ENCODE peak calls at places on chromosomes 12 and 14, in ten cellular contexts. S, U, X, K, B, O, P, R, W and D are unnamed samples.

GRCh38 chr12:102120886-102121285 is 903 bp downstream of the PARPBP start:
- DNase-seq in O (no peak), S (peak), X (no peak), K (no peak), P (peak), R (peak), B (peak), W (no peak), U (peak), D (no peak)

GRCh38 chr14:75231320-75231719 is 47.3 kb upstream of the FOS start:
- DNase-seq in B (no peak), P (no peak), K (no peak), R (no peak), O (no peak), S (no peak), W (no peak), X (no peak), U (no peak), D (no peak)

GRCh38 chr14:35197015-35197414 is 74.7 kb downstream of the PRORP start:
- DNase-seq in O (no peak), U (peak), W (no peak), K (no peak), R (no peak), X (no peak), S (no peak), P (no peak), B (no peak), D (no peak)

GRCh38 chr12:2360630-2361170 is 307.9 kb downstream of the CACNA1C start:
- DNase-seq in U (no peak), K (no peak), W (no peak), S (no peak), P (no peak), R (no peak), B (no peak), X (no peak), O (no peak), D (no peak)

GRCh38 chr12:81077686-81078441 is at the start of gene ACSS3:
- DNase-seq in K (peak), R (no peak), X (no peak), W (no peak), S (peak), U (no peak), P (no peak), B (peak), O (no peak), D (no peak)

GRCh38 chr12:118608770-118609344 is 232.5 kb downstream of the SUDS3 start:
- DNase-seq in W (no peak), B (no peak), K (no peak), R (no peak), X (no peak), P (no peak), U (no peak), O (no peak), S (no peak), D (no peak)

GRCh38 chr14:23296012-23296777 is 6.5 kb downstream of the PPP1R3E start:
- DNase-seq in K (no peak), R (no peak), X (no peak), B (no peak), S (no peak), P (no peak), O (no peak), W (no peak), U (no peak), D (no peak)

GRCh38 chr12:99278899-99279298 is 368.7 kb upstream of the GARIN6 start:
- DNase-seq in B (no peak), P (no peak), R (no peak), K (no peak), X (no peak), S (no peak), W (no peak), O (no peak), U (no peak), D (no peak)

GRCh38 chr14:98503086-98503815 is 768.7 kb downstream of the BCL11B start:
- DNase-seq in S (no peak), K (no peak), W (no peak), U (no peak), X (no peak), R (no peak), P (no peak), O (no peak), B (no peak), D (no peak)

GRCh38 chr12:109449845-109450532 is 27.1 kb downstream of the KCTD10 start:
- DNase-seq in R (no peak), X (no peak), B (no peak), W (no peak), P (no peak), K (no peak), U (peak), O (no peak), S (no peak), D (no peak)

GRCh38 chr14:31228533-31228932 is 20.9 kb upstream of the HECTD1 start:
- DNase-seq in X (no peak), R (no peak), U (no peak), O (no peak), W (no peak), K (no peak), B (no peak), S (no peak), P (no peak), D (no peak)

GRCh38 chr14:67574806-67575205 is 25.3 kb downstream of the PIGH start:
- DNase-seq in B (no peak), X (no peak), U (no peak), P (no peak), K (peak), R (no peak), S (no peak), O (no peak), W (no peak), D (no peak)

GRCh38 chr12:30546121-30546520 is 149.5 kb downstream of the IPO8 start:
- DNase-seq in S (no peak), X (no peak), U (peak), W (no peak), B (no peak), O (no peak), P (no peak), K (no peak), R (no peak), D (no peak)

GRCh38 chr12:64373204-64373603 is 17.4 kb downstream of the C12orf56 start:
- DNase-seq in U (peak), R (no peak), B (no peak), K (no peak), O (no peak), S (no peak), X (no peak), P (no peak), W (no peak), D (no peak)

GRCh38 chr12:64323476-64324225 is 66.9 kb downstream of the C12orf56 start:
- DNase-seq in R (no peak), U (peak), B (no peak), O (no peak), P (no peak), X (no peak), K (no peak), W (no peak), S (no peak), D (no peak)

GRCh38 chr14:50736932-50737419 is 68.9 kb upstream of the SAV1 start:
- DNase-seq in K (no peak), X (no peak), S (peak), R (no peak), W (no peak), B (no peak), P (no peak), U (no peak), O (no peak), D (no peak)

GRCh38 chr12:24012528-24012927 is 63.1 kb upstream of the SOX5 start:
- DNase-seq in X (no peak), K (no peak), W (no peak), B (no peak), S (no peak), U (no peak), P (no peak), O (no peak), R (no peak), D (no peak)

GRCh38 chr14:72663956-72664650 is 229.8 kb downstream of the DPF3 start:
- DNase-seq in O (no peak), S (no peak), B (no peak), X (no peak), P (no peak), K (no peak), R (no peak), W (no peak), U (no peak), D (no peak)

GRCh38 chr12:106018286-106018685 is 120.5 kb downstream of the NUAK1 start:
- DNase-seq in K (no peak), X (no peak), B (no peak), P (no peak), W (no peak), S (no peak), U (no peak), O (no peak), R (no peak), D (no peak)

GRCh38 chr12:989751-990278 is 1.2 kb upstream of the ERC1 start:
- DNase-seq in B (no peak), S (peak), K (no peak), R (peak), P (no peak), U (peak), X (no peak), W (peak), O (no peak), D (no peak)

GRCh38 chr14:64701660-64702059 is 2.6 kb upstream of the PLEKHG3 start:
- DNase-seq in W (no peak), B (no peak), O (no peak), U (no peak), S (no peak), X (no peak), P (no peak), R (no peak), K (no peak), D (no peak)

GRCh38 chr12:113068312-113068935 is 11.9 kb downstream of the DTX1 start:
- DNase-seq in O (no peak), W (no peak), X (no peak), U (no peak), S (no peak), B (no peak), R (no peak), P (no peak), K (no peak), D (no peak)

GRCh38 chr12:115828151-115828550 is 449.3 kb downstream of the MED13L start:
- DNase-seq in K (no peak), W (no peak), P (no peak), R (no peak), S (no peak), B (no peak), U (no peak), X (no peak), O (no peak), D (no peak)